ENCODE peak calls at places on chromosomes 6 and 20, in five cellular contexts. One of them, this sample, is unnamed.
A peak's percentile ranks its signal among the peaks of the same experiment; 100 is the strongest.

GRCh38 chr20:47506335-47506734 is 4.6 kb downstream of the NCOA3 start:
- DNase-seq in coronary artery: no peak
- DNase-seq in A549: no peak
- DNase-seq in colonic mucosa: no peak
- DNase-seq in AG04450: no peak
- DNase-seq in this sample: no peak

GRCh38 chr6:105137388-105137787 is 42.4 kb downstream of the POPDC3 start:
- DNase-seq in coronary artery: no peak
- DNase-seq in A549: no peak
- DNase-seq in colonic mucosa: no peak
- DNase-seq in AG04450: no peak
- DNase-seq in this sample: peak; percentile 3

GRCh38 chr6:127120787-127121636 is 2.5 kb downstream of the RSPO3 start:
- DNase-seq in coronary artery: no peak
- DNase-seq in A549: peak; percentile 41
- DNase-seq in colonic mucosa: peak; percentile 77
- DNase-seq in AG04450: peak; percentile 29
- DNase-seq in this sample: peak; percentile 83

GRCh38 chr6:166296035-166296883 is 11.9 kb downstream of the PRR18 start:
- DNase-seq in coronary artery: no peak
- DNase-seq in A549: no peak
- DNase-seq in colonic mucosa: no peak
- DNase-seq in AG04450: no peak
- DNase-seq in this sample: no peak

GRCh38 chr6:151313060-151313459 is 73.3 kb downstream of the AKAP12 start:
- DNase-seq in coronary artery: no peak
- DNase-seq in A549: no peak
- DNase-seq in colonic mucosa: no peak
- DNase-seq in AG04450: no peak
- DNase-seq in this sample: no peak

GRCh38 chr6:49530141-49530775 is 20.2 kb upstream of the C6orf141 start:
- DNase-seq in coronary artery: no peak
- DNase-seq in A549: no peak
- DNase-seq in colonic mucosa: no peak
- DNase-seq in AG04450: no peak
- DNase-seq in this sample: peak; percentile 51

GRCh38 chr6:150693404-150693803 is 93.7 kb downstream of the PLEKHG1 start:
- DNase-seq in coronary artery: no peak
- DNase-seq in A549: no peak
- DNase-seq in colonic mucosa: no peak
- DNase-seq in AG04450: no peak
- DNase-seq in this sample: no peak

GRCh38 chr20:56212071-56212470 is 36.5 kb upstream of the MC3R start:
- DNase-seq in coronary artery: no peak
- DNase-seq in A549: no peak
- DNase-seq in colonic mucosa: no peak
- DNase-seq in AG04450: no peak
- DNase-seq in this sample: no peak

GRCh38 chr6:77880501-77880900 is 227.7 kb downstream of the MEI4 start:
- DNase-seq in coronary artery: no peak
- DNase-seq in A549: no peak
- DNase-seq in colonic mucosa: no peak
- DNase-seq in AG04450: no peak
- DNase-seq in this sample: peak; percentile 45

GRCh38 chr6:165055231-165055630 is 254.2 kb downstream of the C6orf118 start:
- DNase-seq in coronary artery: no peak
- DNase-seq in A549: no peak
- DNase-seq in colonic mucosa: no peak
- DNase-seq in AG04450: no peak
- DNase-seq in this sample: peak; percentile 74

GRCh38 chr6:134106702-134107101 is 54.3 kb upstream of the SLC2A12 start:
- DNase-seq in coronary artery: no peak
- DNase-seq in A549: no peak
- DNase-seq in colonic mucosa: no peak
- DNase-seq in AG04450: no peak
- DNase-seq in this sample: no peak

GRCh38 chr6:16496210-16496609 is 257.8 kb downstream of the GMPR start:
- DNase-seq in coronary artery: no peak
- DNase-seq in A549: no peak
- DNase-seq in colonic mucosa: no peak
- DNase-seq in AG04450: no peak
- DNase-seq in this sample: peak; percentile 30

GRCh38 chr6:16494781-16495180 is 256.4 kb downstream of the GMPR start:
- DNase-seq in coronary artery: no peak
- DNase-seq in A549: no peak
- DNase-seq in colonic mucosa: no peak
- DNase-seq in AG04450: no peak
- DNase-seq in this sample: peak; percentile 51

GRCh38 chr6:16498237-16498636 is 259.9 kb downstream of the GMPR start:
- DNase-seq in coronary artery: no peak
- DNase-seq in A549: no peak
- DNase-seq in colonic mucosa: no peak
- DNase-seq in AG04450: no peak
- DNase-seq in this sample: peak; percentile 91

GRCh38 chr6:16498957-16499356 is 260.6 kb downstream of the GMPR start:
- DNase-seq in coronary artery: no peak
- DNase-seq in A549: no peak
- DNase-seq in colonic mucosa: no peak
- DNase-seq in AG04450: no peak
- DNase-seq in this sample: no peak

GRCh38 chr6:16496982-16497823 is 258.8 kb downstream of the GMPR start:
- DNase-seq in coronary artery: no peak
- DNase-seq in A549: no peak
- DNase-seq in colonic mucosa: no peak
- DNase-seq in AG04450: no peak
- DNase-seq in this sample: no peak
- H3K4me3 ChIP-seq in coronary artery: peak overlapping the region; percentile 42
- H3K4me3 ChIP-seq in A549: no peak overlapping the region
- H3K4me3 ChIP-seq in colonic mucosa: no peak overlapping the region
- H3K4me3 ChIP-seq in AG04450: no peak overlapping the region
- H3K4me3 ChIP-seq in this sample: no peak overlapping the region

GRCh38 chr20:45058168-45058850 is 42.6 kb downstream of the KCNS1 start:
- DNase-seq in coronary artery: no peak
- DNase-seq in A549: no peak
- DNase-seq in colonic mucosa: no peak
- DNase-seq in AG04450: no peak
- DNase-seq in this sample: no peak
- TF ChIP-seq CTCF in coronary artery: no peak
- TF ChIP-seq CTCF in A549: no peak
- TF ChIP-seq CTCF in colonic mucosa: no peak
- TF ChIP-seq CTCF in AG04450: no peak
- TF ChIP-seq CTCF in this sample: no peak

GRCh38 chr6:118548136-118548535 is at the start of gene PLN:
- DNase-seq in coronary artery: no peak
- DNase-seq in A549: no peak
- DNase-seq in colonic mucosa: no peak
- DNase-seq in AG04450: no peak
- DNase-seq in this sample: no peak
- H3K4me3 ChIP-seq in coronary artery: peak within 1 kb of the TSS; percentile 71
- H3K4me3 ChIP-seq in A549: no peak within 1 kb of the TSS
- H3K4me3 ChIP-seq in colonic mucosa: no peak within 1 kb of the TSS
- H3K4me3 ChIP-seq in AG04450: no peak within 1 kb of the TSS
- H3K4me3 ChIP-seq in this sample: no peak within 1 kb of the TSS

GRCh38 chr6:30037182-30037788 is 23.8 kb upstream of the POLR1H start:
- DNase-seq in coronary artery: no peak
- DNase-seq in A549: peak; percentile 27
- DNase-seq in colonic mucosa: no peak
- DNase-seq in AG04450: no peak
- DNase-seq in this sample: peak; percentile 41
- TF ChIP-seq CTCF in coronary artery: no peak
- TF ChIP-seq CTCF in A549: peak; percentile 42
- TF ChIP-seq CTCF in colonic mucosa: peak; percentile 37
- TF ChIP-seq CTCF in AG04450: peak; percentile 61
- TF ChIP-seq CTCF in this sample: peak; percentile 69

GRCh38 chr6:5937936-5938706 is 68.6 kb downstream of the NRN1 start:
- DNase-seq in coronary artery: no peak
- DNase-seq in A549: no peak
- DNase-seq in colonic mucosa: no peak
- DNase-seq in AG04450: no peak
- DNase-seq in this sample: no peak

GRCh38 chr6:5937516-5937915 is 69.2 kb downstream of the NRN1 start:
- DNase-seq in coronary artery: no peak
- DNase-seq in A549: no peak
- DNase-seq in colonic mucosa: no peak
- DNase-seq in AG04450: no peak
- DNase-seq in this sample: no peak

GRCh38 chr6:5936611-5937010 is 70.1 kb downstream of the NRN1 start:
- DNase-seq in coronary artery: no peak
- DNase-seq in A549: no peak
- DNase-seq in colonic mucosa: no peak
- DNase-seq in AG04450: no peak
- DNase-seq in this sample: no peak

GRCh38 chr6:5938934-5939333 is 67.8 kb downstream of the NRN1 start:
- DNase-seq in coronary artery: no peak
- DNase-seq in A549: no peak
- DNase-seq in colonic mucosa: no peak
- DNase-seq in AG04450: no peak
- DNase-seq in this sample: no peak

GRCh38 chr6:5936140-5936539 is 70.6 kb downstream of the NRN1 start:
- DNase-seq in coronary artery: no peak
- DNase-seq in A549: no peak
- DNase-seq in colonic mucosa: no peak
- DNase-seq in AG04450: no peak
- DNase-seq in this sample: no peak
- H3K4me3 ChIP-seq in coronary artery: no peak overlapping the region
- H3K4me3 ChIP-seq in A549: no peak overlapping the region
- H3K4me3 ChIP-seq in colonic mucosa: no peak overlapping the region
- H3K4me3 ChIP-seq in AG04450: no peak overlapping the region
- H3K4me3 ChIP-seq in this sample: no peak overlapping the region

This sample was measured in epithelial cell of esophagus.